ENCODE peak calls at places on chromosomes 12 and 14, in five cellular contexts. I is foreskin melanocyte, F is COR-L47, C is AG04450, Z is H7. T is an unnamed sample.

GRCh38 chr12:128445728-128446127 is 178.8 kb downstream of the TMEM132C start:
- DNase-seq in I (no peak), F (no peak), C (no peak), Z (no peak), T (no peak)

GRCh38 chr12:62722971-62723680 is 211.8 kb downstream of the PPM1H start:
- DNase-seq in Z (no peak), C (no peak), I (no peak), F (peak), T (peak)

GRCh38 chr12:2960996-2961616 is 1.9 kb downstream of the TEAD4 start:
- DNase-seq in Z (peak), C (no peak), F (no peak), I (no peak), T (no peak)

GRCh38 chr12:45944771-45945170 is 45.6 kb downstream of the SCAF11 start:
- DNase-seq in Z (no peak), C (no peak), F (no peak), I (no peak), T (no peak)

GRCh38 chr12:105679982-105680381 is 349.5 kb downstream of the C12orf75 start:
- DNase-seq in Z (no peak), I (no peak), F (no peak), C (no peak), T (no peak)

GRCh38 chr12:19898009-19898408 is 458.7 kb downstream of the AEBP2 start:
- DNase-seq in Z (no peak), C (no peak), F (no peak), I (no peak), T (no peak)

GRCh38 chr12:112514926-112515642 is 96.3 kb downstream of the PTPN11 start:
- DNase-seq in F (no peak), I (peak), Z (no peak), C (no peak), T (no peak)

GRCh38 chr12:100675432-100675831 is 101.9 kb downstream of the GAS2L3 start:
- DNase-seq in F (peak), I (peak), C (peak), Z (no peak), T (peak)

GRCh38 chr12:108302471-108303311 is 36.4 kb downstream of the CMKLR1 start:
- DNase-seq in F (no peak), Z (peak), I (no peak), C (no peak), T (peak)

GRCh38 chr14:100440207-100440631 is 117.1 kb downstream of the SLC25A47 start:
- DNase-seq in Z (peak), C (peak), I (no peak), F (peak), T (peak)

GRCh38 chr14:36524874-36525745 is 5.1 kb upstream of the NKX2-1 start:
- DNase-seq in I (no peak), F (no peak), C (no peak), Z (peak), T (no peak)

GRCh38 chr12:8698132-8698829 is 490 bp downstream of the RIMKLB start:
- DNase-seq in F (no peak), Z (peak), I (no peak), C (no peak), T (no peak)

GRCh38 chr12:124254126-124254525 is 40.8 kb upstream of the RFLNA start:
- DNase-seq in F (no peak), Z (no peak), C (no peak), I (no peak), T (no peak)

GRCh38 chr12:127560041-127560478 is 706.9 kb upstream of the TMEM132C start:
- DNase-seq in F (no peak), I (no peak), C (no peak), Z (no peak), T (no peak)

GRCh38 chr12:67925077-67925476 is 64.2 kb upstream of the IFNG-AS1 start:
- DNase-seq in F (no peak), Z (no peak), I (no peak), C (no peak), T (no peak)

GRCh38 chr12:132300789-132301722 is 28.3 kb downstream of the GALNT9 start:
- DNase-seq in I (no peak), F (no peak), Z (no peak), C (no peak), T (no peak)

GRCh38 chr12:75720807-75721206 is 209.4 kb upstream of the KRR1 start:
- DNase-seq in Z (peak), C (no peak), I (no peak), F (no peak), T (no peak)

GRCh38 chr14:50762001-50762930 is 68.7 kb downstream of the NIN start:
- DNase-seq in I (no peak), F (no peak), Z (no peak), C (peak), T (peak)

GRCh38 chr14:61672796-61673195 is 22.5 kb upstream of the HIF1A start:
- DNase-seq in Z (no peak), F (no peak), I (no peak), C (no peak), T (no peak)

GRCh38 chr12:131091976-131092691 is 138.4 kb downstream of the ADGRD1 start:
- DNase-seq in F (no peak), Z (peak), I (no peak), C (no peak), T (no peak)

GRCh38 chr14:105534586-105534985 is 8.2 kb downstream of the TMEM121 start:
- DNase-seq in Z (peak), C (no peak), I (no peak), F (no peak), T (no peak)

GRCh38 chr12:6959376-6960290 is 8.5 kb downstream of the PTPN6 start:
- DNase-seq in Z (peak), C (no peak), I (no peak), F (no peak), T (no peak)

GRCh38 chr14:23061995-23062394 is 4.7 kb upstream of the CDH24 start:
- DNase-seq in F (no peak), Z (peak), I (peak), C (peak), T (peak)

GRCh38 chr12:6699989-6700645 is 498 bp downstream of the PIANP start:
- DNase-seq in C (no peak), Z (peak), F (no peak), I (no peak), T (no peak)

GRCh38 chr12:110742718-110743570 is at the start of gene PPP1CC:
- DNase-seq in I (peak), C (peak), Z (peak), F (peak), T (peak)

GRCh38 chr14:45140661-45141187 is 5.0 kb downstream of the FANCM start:
- DNase-seq in F (no peak), C (no peak), I (no peak), Z (no peak), T (no peak)

GRCh38 chr12:46493352-46494209 is 121.0 kb upstream of the SLC38A2 start:
- DNase-seq in C (no peak), I (no peak), F (no peak), Z (no peak), T (no peak)

GRCh38 chr14:96797943-96798349 is 764 bp downstream of the VRK1 start:
- DNase-seq in F (no peak), C (no peak), Z (no peak), I (peak), T (no peak)

GRCh38 chr12:88578821-88579518 is 1.3 kb downstream of the KITLG start:
- DNase-seq in C (no peak), Z (peak), F (peak), I (no peak), T (peak)

GRCh38 chr14:61751475-61751989 is 10.7 kb upstream of the SNAPC1 start:
- DNase-seq in F (no peak), I (no peak), Z (no peak), C (no peak), T (no peak)

GRCh38 chr12:41932470-41932991 is 212.1 kb downstream of the GXYLT1 start:
- DNase-seq in Z (peak), F (peak), C (no peak), I (no peak), T (no peak)

GRCh38 chr12:90959538-90960139 is 4.7 kb upstream of the CCER1 start:
- DNase-seq in C (no peak), Z (peak), F (peak), I (no peak), T (peak)

T was measured in HCEC 1CT.